ENCODE peak calls at places on chromosomes 13 and 19, in eight cellular contexts. T is NCI-H1105 treated with DMSO at 0.1 percent for 48 hours, H is tibial artery, S is EL, F is adrenal gland, E is ecto neural progenitor cell, A is Daoy, D is GM04504. O is an unnamed sample.

GRCh38 chr19:1211494-1212234 is 6.1 kb downstream of the STK11 start:
- DNase-seq in E (no peak), F (peak), A (peak), H (no peak), D (no peak), T (no peak), S (no peak), O (peak)

GRCh38 chr19:19224852-19225494 is 13.2 kb downstream of the NCAN start:
- DNase-seq in H (peak), S (peak), A (peak), T (peak), D (peak), E (peak), F (peak), O (peak)

GRCh38 chr19:29375429-29376093 is 150.2 kb upstream of the VSTM2B start:
- DNase-seq in E (peak), H (peak), S (no peak), F (peak), D (no peak), A (no peak), T (no peak), O (no peak)

GRCh38 chr13:107866666-107867623 is 348.4 kb downstream of the LIG4 start:
- DNase-seq in D (no peak), A (peak), H (no peak), S (no peak), E (peak), F (no peak), T (peak), O (peak)

GRCh38 chr13:42412812-42413795 is 141.2 kb downstream of the AKAP11 start:
- DNase-seq in S (no peak), F (no peak), H (no peak), A (no peak), T (no peak), E (no peak), D (no peak), O (no peak)

GRCh38 chr13:38421590-38422560 is 72.2 kb downstream of the UFM1 start:
- DNase-seq in A (no peak), F (no peak), H (no peak), S (peak), T (no peak), D (no peak), E (no peak), O (no peak)

GRCh38 chr13:44747179-44747578 is 171.0 kb upstream of the TSC22D1 start:
- DNase-seq in F (no peak), D (no peak), H (no peak), T (no peak), A (no peak), E (no peak), S (no peak), O (no peak)

GRCh38 chr19:47257411-47258169 is 1.3 kb downstream of the CCDC9 start:
- DNase-seq in E (no peak), S (no peak), D (no peak), T (no peak), H (no peak), A (no peak), F (peak), O (peak)

GRCh38 chr13:69683921-69684663 is 423.5 kb upstream of the ATXN8OS start:
- DNase-seq in H (no peak), D (no peak), E (peak), F (no peak), T (no peak), S (no peak), A (no peak), O (no peak)

O was measured in mesendoderm.